ENCODE peak calls at places on chromosomes 12 and 14, in seven cellular contexts. G, S, H, R, P, J and Z are unnamed samples.

GRCh38 chr12:107567871-107568619 is 117.6 kb upstream of the PWP1 start:
- DNase-seq in G (no peak), S (no peak), H (no peak), R (peak; percentile 87), P (no peak), J (no peak), Z (no peak)

GRCh38 chr12:57419495-57419894 is 11.3 kb downstream of the R3HDM2 start:
- DNase-seq in G (no peak), S (no peak), H (no peak), R (no peak), P (no peak), J (no peak), Z (no peak)

GRCh38 chr14:51862171-51862838 is 1.9 kb downstream of the GNG2 start:
- DNase-seq in G (no peak), S (no peak), H (no peak), R (no peak), P (no peak), J (no peak), Z (no peak)

GRCh38 chr14:100214768-100215079 is 24.2 kb upstream of the YY1 start:
- DNase-seq in G (no peak), S (no peak), H (no peak), R (no peak), P (no peak), J (no peak), Z (no peak)

GRCh38 chr12:117038919-117039318 is 60.3 kb downstream of the TESC start:
- DNase-seq in G (no peak), S (no peak), H (no peak), R (no peak), P (no peak), J (no peak), Z (no peak)

GRCh38 chr14:67524152-67524963 is 8.7 kb upstream of the PLEKHH1 start:
- DNase-seq in G (no peak), S (no peak), H (no peak), R (peak; percentile 21), P (no peak), J (no peak), Z (no peak)

GRCh38 chr14:90445011-90445410 is 48.2 kb downstream of the CALM1 start:
- DNase-seq in G (no peak), S (no peak), H (no peak), R (no peak), P (no peak), J (no peak), Z (no peak)

GRCh38 chr12:8916154-8916553 is 1.8 kb downstream of the PHC1 start:
- DNase-seq in G (no peak), S (no peak), H (no peak), R (no peak), P (no peak), J (no peak), Z (no peak)

GRCh38 chr12:97006585-97006984 is 99.5 kb downstream of the NEDD1 start:
- DNase-seq in G (no peak), S (no peak), H (no peak), R (no peak), P (no peak), J (no peak), Z (no peak)

GRCh38 chr14:73252491-73253322 is 15.4 kb downstream of the PAPLN start:
- DNase-seq in G (no peak), S (no peak), H (no peak), R (no peak), P (no peak), J (no peak), Z (no peak)

GRCh38 chr12:20513189-20513588 is 144.9 kb downstream of the PDE3A start:
- DNase-seq in G (no peak), S (no peak), H (no peak), R (no peak), P (no peak), J (no peak), Z (no peak)